ENCODE peak calls at places on chromosomes 4 and X, in six cellular contexts. C is endodermal cell, Z is tibial nerve, B is AG04449, I is psoas muscle, W is fibroblast of the aortic adventitia. Y is an unnamed sample.

GRCh38 chrX:146278381-146278780 is 460.8 kb downstream of the SLITRK2 start:
- DNase-seq in C (peak), Z (no peak), B (no peak), I (no peak), W (no peak), Y (no peak)

GRCh38 chr4:26803462-26803861 is 57.2 kb upstream of the STIM2 start:
- DNase-seq in C (no peak), Z (no peak), B (no peak), I (no peak), W (no peak), Y (peak)

GRCh38 chr4:94235825-94236224 is 28.2 kb downstream of the SMARCAD1 start:
- DNase-seq in C (no peak), Z (no peak), B (no peak), I (no peak), W (no peak), Y (no peak)

GRCh38 chr4:104964387-104965175 is 182.1 kb upstream of the TET2 start:
- DNase-seq in C (no peak), Z (no peak), B (no peak), I (no peak), W (no peak), Y (no peak)

GRCh38 chr4:123562994-123563745 is 166.6 kb downstream of the SPRY1 start:
- DNase-seq in C (no peak), Z (no peak), B (no peak), I (no peak), W (peak), Y (peak)

GRCh38 chr4:139763205-139763604 is 97.6 kb downstream of the MGST2 start:
- DNase-seq in C (peak), Z (no peak), B (no peak), I (no peak), W (no peak), Y (no peak)

GRCh38 chr4:117987464-117987863 is 46.8 kb upstream of the NDST3 start:
- DNase-seq in C (no peak), Z (no peak), B (no peak), I (no peak), W (no peak), Y (no peak)

GRCh38 chrX:18769364-18769763 is 61.9 kb downstream of the PPEF1 start:
- DNase-seq in C (no peak), Z (no peak), B (no peak), I (no peak), W (no peak), Y (no peak)

GRCh38 chr4:176400816-176401461 is 81.2 kb downstream of the SPCS3 start:
- DNase-seq in C (no peak), Z (no peak), B (peak), I (no peak), W (peak), Y (peak)

GRCh38 chr4:1237981-1238675 is 10.8 kb downstream of the CTBP1 start:
- DNase-seq in C (no peak), Z (peak), B (no peak), I (peak), W (no peak), Y (no peak)

GRCh38 chr4:3809028-3809427 is 42.8 kb downstream of the ADRA2C start:
- DNase-seq in C (no peak), Z (no peak), B (no peak), I (no peak), W (no peak), Y (no peak)

DNA sequence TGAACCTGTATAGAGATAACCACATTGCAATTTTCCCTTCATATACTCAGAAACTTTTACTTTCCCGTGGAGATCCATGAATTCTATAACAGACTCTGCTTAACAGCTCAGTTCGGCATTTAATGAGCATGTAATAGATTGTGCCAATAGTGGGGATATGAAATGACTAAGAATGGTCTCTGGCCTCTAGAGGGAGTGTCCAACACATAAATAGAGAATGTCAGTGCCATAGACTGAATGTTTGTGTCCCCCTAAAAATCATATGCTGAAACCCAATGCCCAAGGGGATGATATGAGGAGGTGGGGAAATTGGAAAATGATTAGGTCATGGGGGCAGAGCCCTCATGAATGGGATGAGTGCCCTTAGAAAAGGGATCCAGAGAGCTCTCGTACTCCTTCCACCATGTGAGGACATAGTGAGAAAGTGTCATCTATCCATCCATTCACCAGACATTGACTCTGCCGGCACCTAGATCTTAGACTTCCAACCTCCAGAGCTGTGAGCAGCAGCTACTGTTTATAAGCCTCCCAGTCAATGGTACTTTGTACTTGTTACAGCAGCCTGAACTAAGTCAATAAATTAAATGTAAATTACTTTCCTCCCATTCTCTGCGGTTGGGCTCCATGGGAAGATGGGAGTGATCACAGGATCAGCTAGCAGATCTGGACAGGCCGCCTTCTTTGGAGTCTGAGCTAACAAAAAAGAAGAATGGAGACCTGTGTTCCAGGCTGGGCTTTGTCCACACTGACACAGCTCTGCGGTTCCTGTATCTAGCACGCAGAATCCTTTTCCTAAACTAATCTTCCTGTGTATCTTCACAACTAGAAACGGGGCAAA is 28.1 kb upstream of the HPSE start:
- DNase-seq in C (no peak), Z (no peak), B (no peak), I (no peak), W (peak), Y (peak)
- TF ChIP-seq CTCF in C (peak), Z (no peak), B (peak), I (peak), W (peak), Y (peak)

GRCh38 chrX:124863303-124863702 is 456.4 kb upstream of the TEX13C start:
- DNase-seq in C (peak), Z (no peak), B (no peak), I (no peak), W (no peak), Y (no peak)
- TF ChIP-seq CTCF in C (peak), Z (no peak), B (no peak), I (no peak), W (no peak), Y (no peak)

GRCh38 chr4:146179784-146180405 is 4.4 kb downstream of the LSM6 start:
- DNase-seq in C (peak), Z (no peak), B (no peak), I (no peak), W (peak), Y (no peak)

GRCh38 chr4:146175541-146176453 is at the start of gene LSM6:
- DNase-seq in C (peak), Z (peak), B (peak), I (peak), W (peak), Y (peak)
- TF ChIP-seq CTCF in C (peak), Z (no peak), B (no peak), I (peak), W (peak), Y (peak)

DNA sequence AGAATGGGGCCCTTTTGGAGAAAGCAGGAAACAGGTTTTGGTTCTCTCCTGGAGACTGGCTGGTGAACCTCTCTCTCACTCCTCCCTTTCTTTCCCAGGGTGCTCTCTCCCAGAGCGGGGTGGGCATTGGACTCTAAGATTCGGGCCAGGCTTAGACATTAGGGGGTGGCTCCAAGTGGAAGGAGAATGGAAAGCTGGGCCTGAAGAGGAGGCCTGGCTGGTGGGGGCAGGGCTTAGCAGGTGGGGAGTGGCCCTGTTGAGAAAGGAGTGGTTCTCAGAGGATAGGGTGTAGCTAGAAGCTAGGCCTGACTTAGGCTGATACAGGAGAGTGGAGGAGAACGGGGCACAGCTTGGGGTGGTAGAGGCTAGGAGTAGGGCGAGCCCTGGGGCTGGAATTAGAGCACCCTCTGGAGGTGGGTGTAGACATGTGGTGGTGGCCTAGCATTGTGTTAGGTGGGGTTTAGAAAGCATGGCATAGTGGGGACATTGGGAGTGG is 5.7 kb downstream of the PLP2 start:
- DNase-seq in C (no peak), Z (no peak), B (no peak), I (no peak), W (no peak), Y (no peak)
- TF ChIP-seq CTCF in C (no peak), Z (no peak), B (no peak), I (peak), W (peak), Y (no peak)

GRCh38 chr4:30718889-30719252 is 1.3 kb upstream of the PCDH7 start:
- DNase-seq in C (no peak), Z (no peak), B (no peak), I (no peak), W (peak), Y (peak)
- TF ChIP-seq CTCF in C (no peak), Z (no peak), B (no peak), I (no peak), W (peak), Y (no peak)

GRCh38 chr4:184361443-184361842 is 112.9 kb downstream of the IRF2 start:
- DNase-seq in C (no peak), Z (no peak), B (no peak), I (no peak), W (peak), Y (no peak)
- TF ChIP-seq CTCF in C (no peak), Z (no peak), B (no peak), I (no peak), W (no peak), Y (no peak)

GRCh38 chrX:134999469-134999868 is 8.7 kb downstream of the SMIM10 start:
- DNase-seq in C (no peak), Z (no peak), B (no peak), I (no peak), W (peak), Y (peak)
- TF ChIP-seq CTCF in C (peak), Z (peak), B (no peak), I (peak), W (peak), Y (peak)

DNA sequence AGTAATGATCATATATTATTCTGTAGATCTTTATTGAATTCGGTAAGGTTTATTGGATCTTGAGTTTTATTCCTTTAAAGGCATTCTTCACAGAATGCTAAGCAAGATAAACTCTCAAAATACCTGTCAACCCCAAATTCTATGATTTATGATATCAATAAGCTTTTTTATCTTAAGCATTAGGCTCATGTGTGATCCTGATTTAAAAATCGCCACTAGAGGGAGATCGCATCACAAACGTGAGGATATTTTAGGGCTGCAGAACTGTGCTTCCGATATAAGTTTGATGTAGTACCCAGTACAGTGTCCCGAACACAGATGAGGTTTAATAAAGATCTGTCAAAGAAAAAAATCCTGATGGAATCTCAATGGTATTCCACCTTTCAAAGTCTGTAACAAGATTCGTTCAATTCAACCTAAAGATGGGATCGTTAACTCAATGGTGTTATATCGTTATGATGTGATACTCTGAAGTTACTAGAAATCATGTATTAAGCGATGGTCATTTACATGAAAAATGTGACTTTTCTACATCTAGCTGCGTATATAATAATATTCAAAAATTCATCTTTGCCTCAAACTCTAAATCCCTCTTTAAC is 169.0 kb downstream of the CORIN start:
- DNase-seq in C (no peak), Z (no peak), B (no peak), I (no peak), W (peak), Y (peak)
- TF ChIP-seq CTCF in C (peak), Z (peak), B (peak), I (peak), W (peak), Y (peak)

GRCh38 chr4:125317526-125317880 is 2.7 kb downstream of the FAT4 start:
- DNase-seq in C (peak), Z (peak), B (no peak), I (peak), W (peak), Y (peak)
- TF ChIP-seq CTCF in C (peak), Z (peak), B (peak), I (peak), W (peak), Y (peak)

Y was measured in foreskin fibroblast.